ENCODE peak calls at places on chromosomes 5 and 9, in eight cellular contexts. C is A549, X is ovary, Y is foreskin fibroblast, T is nephron progenitor cell, F is left ventricle myocardium inferior, R is A673, M is fibroblast of the aortic adventitia. K is an unnamed sample.

GRCh38 chr9:107000218-107000617 is 137.3 kb downstream of the ZNF462 start:
- DNase-seq in C (no peak), X (no peak), Y (no peak), T (no peak), F (no peak), R (no peak), M (no peak), K (no peak)

GRCh38 chr9:112786834-112787520 is 36.4 kb downstream of the SNX30 start:
- DNase-seq in C (no peak), X (no peak), Y (no peak), T (no peak), F (no peak), R (no peak), M (no peak), K (no peak)

GRCh38 chr5:41788800-41789395 is 81.3 kb downstream of the OXCT1 start:
- DNase-seq in C (no peak), X (no peak), Y (peak), T (no peak), F (no peak), R (peak), M (peak), K (no peak)

GRCh38 chr9:121963542-121963995 is 129.5 kb downstream of the TTLL11 start:
- DNase-seq in C (no peak), X (no peak), Y (peak), T (no peak), F (no peak), R (peak), M (no peak), K (no peak)

GRCh38 chr9:134809296-134809695 is 71.3 kb upstream of the FCN2 start:
- DNase-seq in C (no peak), X (no peak), Y (no peak), T (no peak), F (no peak), R (no peak), M (no peak), K (no peak)

GRCh38 chr9:86974421-86974820 is 27.1 kb upstream of the GAS1 start:
- DNase-seq in C (no peak), X (no peak), Y (no peak), T (no peak), F (no peak), R (no peak), M (no peak), K (no peak)

GRCh38 chr5:5181650-5182324 is 41.7 kb downstream of the ADAMTS16 start:
- DNase-seq in C (no peak), X (no peak), Y (no peak), T (no peak), F (no peak), R (no peak), M (no peak), K (no peak)

GRCh38 chr5:110996742-110997141 is 74.8 kb upstream of the TSLP start:
- DNase-seq in C (no peak), X (no peak), Y (no peak), T (no peak), F (no peak), R (no peak), M (no peak), K (no peak)

GRCh38 chr5:42984307-42984706 is 55.8 kb downstream of the ANXA2R start:
- DNase-seq in C (peak), X (no peak), Y (peak), T (no peak), F (no peak), R (no peak), M (no peak), K (no peak)

GRCh38 chr5:78760411-78761169 is 112.0 kb upstream of the LHFPL2 start:
- DNase-seq in C (peak), X (no peak), Y (no peak), T (no peak), F (no peak), R (no peak), M (no peak), K (no peak)

GRCh38 chr5:429453-430188 is 13.4 kb upstream of the EXOC3 start:
- DNase-seq in C (no peak), X (peak), Y (peak), T (no peak), F (no peak), R (peak), M (peak), K (no peak)

GRCh38 chr5:133708451-133708850 is 96.1 kb upstream of the FSTL4 start:
- DNase-seq in C (no peak), X (no peak), Y (no peak), T (peak), F (no peak), R (no peak), M (no peak), K (no peak)

GRCh38 chr9:136328622-136329041 is 1.3 kb downstream of the GPSM1 start:
- DNase-seq in C (no peak), X (peak), Y (peak), T (peak), F (no peak), R (peak), M (peak), K (peak)

GRCh38 chr5:57662991-57663390 is 180.4 kb upstream of the ACTBL2 start:
- DNase-seq in C (no peak), X (no peak), Y (peak), T (no peak), F (no peak), R (no peak), M (peak), K (no peak)

GRCh38 chr9:86667307-86667706 is 280.0 kb downstream of the GAS1 start:
- DNase-seq in C (no peak), X (no peak), Y (peak), T (no peak), F (no peak), R (peak), M (peak), K (no peak)

GRCh38 chr9:125732562-125732961 is 14.6 kb upstream of the PBX3 start:
- DNase-seq in C (no peak), X (no peak), Y (no peak), T (peak), F (no peak), R (no peak), M (no peak), K (peak)

GRCh38 chr9:89436963-89437625 is 60.8 kb downstream of the SEMA4D start:
- DNase-seq in C (no peak), X (no peak), Y (no peak), T (no peak), F (no peak), R (no peak), M (no peak), K (no peak)

GRCh38 chr9:93909242-93909616 is 45.9 kb downstream of the BARX1 start:
- DNase-seq in C (no peak), X (no peak), Y (no peak), T (no peak), F (no peak), R (no peak), M (no peak), K (no peak)

GRCh38 chr5:32475338-32476097 is 31.0 kb upstream of the ZFR start:
- DNase-seq in C (no peak), X (no peak), Y (no peak), T (peak), F (no peak), R (peak), M (no peak), K (no peak)

GRCh38 chr9:104232781-104233341 is 138.8 kb downstream of the SMC2 start:
- DNase-seq in C (no peak), X (no peak), Y (peak), T (no peak), F (no peak), R (no peak), M (peak), K (no peak)

GRCh38 chr5:54360089-54360488 is 49.7 kb upstream of the ARL15 start:
- DNase-seq in C (peak), X (no peak), Y (peak), T (no peak), F (no peak), R (no peak), M (peak), K (no peak)

GRCh38 chr5:24391816-24392215 is 253.0 kb downstream of the CDH10 start:
- DNase-seq in C (no peak), X (no peak), Y (no peak), T (no peak), F (no peak), R (no peak), M (no peak), K (no peak)

GRCh38 chr9:71816782-71817549 is 48.7 kb upstream of the CEMIP2 start:
- DNase-seq in C (no peak), X (no peak), Y (no peak), T (no peak), F (no peak), R (no peak), M (no peak), K (no peak)

GRCh38 chr5:124952079-124952478 is 205.6 kb upstream of the ZNF608 start:
- DNase-seq in C (no peak), X (no peak), Y (peak), T (no peak), F (no peak), R (no peak), M (no peak), K (no peak)

GRCh38 chr5:36646507-36647023 is 40.2 kb downstream of the SLC1A3 start:
- DNase-seq in C (no peak), X (no peak), Y (no peak), T (no peak), F (no peak), R (no peak), M (no peak), K (no peak)

GRCh38 chr5:144638802-144639201 is 468.1 kb downstream of the KCTD16 start:
- DNase-seq in C (no peak), X (no peak), Y (no peak), T (no peak), F (no peak), R (no peak), M (no peak), K (no peak)

GRCh38 chr9:30504502-30504905 is 1879.9 kb upstream of the ACO1 start:
- DNase-seq in C (no peak), X (no peak), Y (no peak), T (no peak), F (no peak), R (no peak), M (no peak), K (no peak)

GRCh38 chr5:138542120-138542955 is 698 bp downstream of the ETF1 start:
- DNase-seq in C (no peak), X (no peak), Y (peak), T (peak), F (no peak), R (no peak), M (peak), K (no peak)

GRCh38 chr5:74945561-74946165 is 79.5 kb upstream of the FAM169A start:
- DNase-seq in C (no peak), X (no peak), Y (peak), T (no peak), F (no peak), R (no peak), M (no peak), K (no peak)

GRCh38 chr9:132672413-132672690 is 2.1 kb downstream of the GTF3C4 start:
- DNase-seq in C (peak), X (no peak), Y (peak), T (no peak), F (no peak), R (no peak), M (peak), K (no peak)

GRCh38 chr9:131181091-131181681 is 55.8 kb downstream of the NUP214 start:
- DNase-seq in C (no peak), X (no peak), Y (no peak), T (no peak), F (no peak), R (peak), M (no peak), K (no peak)

GRCh38 chr9:112764344-112764743 is 13.8 kb downstream of the SNX30 start:
- DNase-seq in C (no peak), X (no peak), Y (peak), T (peak), F (no peak), R (no peak), M (peak), K (no peak)

GRCh38 chr5:143402464-143403356 is 776 bp downstream of the NR3C1 start:
- DNase-seq in C (peak), X (peak), Y (peak), T (peak), F (peak), R (peak), M (peak), K (peak)

GRCh38 chr9:106619211-106619610 is 243.8 kb upstream of the ZNF462 start:
- DNase-seq in C (no peak), X (no peak), Y (peak), T (no peak), F (no peak), R (no peak), M (no peak), K (no peak)

GRCh38 chr5:142630927-142631539 is 54.9 kb downstream of the FGF1 start:
- DNase-seq in C (no peak), X (no peak), Y (no peak), T (no peak), F (no peak), R (no peak), M (no peak), K (no peak)

GRCh38 chr5:120252839-120253238 is 211.3 kb upstream of the PRR16 start:
- DNase-seq in C (no peak), X (no peak), Y (peak), T (no peak), F (no peak), R (peak), M (no peak), K (no peak)

DNA sequence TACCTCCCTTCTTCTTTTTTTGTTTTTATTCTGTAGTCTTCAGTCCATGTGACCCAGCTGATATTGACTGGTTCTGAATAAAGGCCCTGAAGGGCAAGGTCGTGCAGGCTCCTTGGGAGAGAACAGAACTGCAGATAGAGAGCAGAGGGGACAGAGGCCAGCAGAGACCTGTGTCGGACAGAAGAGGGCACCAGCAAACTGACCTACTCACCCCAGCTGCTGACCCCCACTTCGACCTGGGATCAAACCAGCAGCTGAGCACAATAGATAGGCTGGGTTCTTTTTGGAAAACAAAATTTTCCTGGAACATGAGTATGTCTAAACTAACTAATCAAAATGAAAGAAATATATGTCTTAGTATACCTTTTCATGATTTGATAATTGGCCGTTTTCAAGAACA is 695.1 kb downstream of the NR2F1-AS1 start:
- DNase-seq in C (peak), X (peak), Y (no peak), T (peak), F (no peak), R (no peak), M (no peak), K (peak)
- TF ChIP-seq CTCF in C (peak), X (no peak), Y (no peak), T (peak), F (no peak), R (no peak), M (no peak), K (peak)

DNA sequence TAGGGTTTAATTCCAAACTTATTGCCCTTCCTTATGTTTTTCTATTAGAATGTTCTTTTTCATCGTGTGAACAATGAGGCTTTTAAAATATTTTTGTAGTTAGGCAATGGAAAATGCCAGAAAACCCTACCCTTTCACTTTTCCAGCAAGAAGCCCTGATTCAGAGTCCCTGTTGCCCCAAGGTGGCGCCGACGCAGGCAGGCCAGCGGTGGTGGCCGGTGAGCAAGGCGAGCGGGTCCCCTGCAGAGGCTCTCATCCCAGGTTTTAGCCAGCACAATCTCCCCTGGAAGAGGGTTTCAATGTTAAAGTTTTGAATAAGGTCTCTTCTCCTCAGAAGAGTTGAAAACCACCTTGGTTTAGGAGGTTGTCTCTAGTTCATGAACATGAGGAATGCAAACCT is 40.8 kb upstream of the CKMT2 start:
- DNase-seq in C (no peak), X (no peak), Y (no peak), T (no peak), F (no peak), R (no peak), M (no peak), K (no peak)
- TF ChIP-seq CTCF in C (no peak), X (no peak), Y (no peak), T (no peak), F (no peak), R (peak), M (no peak), K (no peak)

GRCh38 chr9:27408523-27408922 is 111.6 kb upstream of the EQTN start:
- DNase-seq in C (peak), X (no peak), Y (no peak), T (no peak), F (no peak), R (no peak), M (no peak), K (no peak)
- TF ChIP-seq CTCF in C (no peak), X (no peak), Y (no peak), T (no peak), F (no peak), R (no peak), M (no peak), K (no peak)

DNA sequence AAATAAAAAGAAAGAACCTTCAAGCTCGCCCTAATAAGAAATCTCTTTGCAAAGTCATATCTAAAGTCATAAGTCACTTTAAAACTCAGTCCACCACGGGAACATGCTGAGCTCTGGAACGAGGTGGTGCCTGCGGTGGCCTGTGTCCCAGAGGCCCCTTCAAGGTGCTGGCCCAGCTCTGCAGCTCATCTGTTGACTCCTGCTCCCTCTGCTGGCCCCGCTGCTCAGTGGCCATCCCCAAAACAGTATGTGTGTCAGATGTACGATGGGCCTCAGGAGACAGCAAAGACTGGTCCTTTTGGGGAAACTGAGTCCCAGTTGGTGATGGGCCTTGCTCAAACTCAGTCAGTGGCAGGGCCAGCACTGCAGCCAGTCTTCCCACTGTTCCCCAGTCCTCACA is 22.8 kb upstream of the FOXB2 start:
- DNase-seq in C (peak), X (no peak), Y (peak), T (peak), F (peak), R (peak), M (peak), K (peak)
- TF ChIP-seq CTCF in C (peak), X (no peak), Y (peak), T (peak), F (peak), R (peak), M (peak), K (peak)

DNA sequence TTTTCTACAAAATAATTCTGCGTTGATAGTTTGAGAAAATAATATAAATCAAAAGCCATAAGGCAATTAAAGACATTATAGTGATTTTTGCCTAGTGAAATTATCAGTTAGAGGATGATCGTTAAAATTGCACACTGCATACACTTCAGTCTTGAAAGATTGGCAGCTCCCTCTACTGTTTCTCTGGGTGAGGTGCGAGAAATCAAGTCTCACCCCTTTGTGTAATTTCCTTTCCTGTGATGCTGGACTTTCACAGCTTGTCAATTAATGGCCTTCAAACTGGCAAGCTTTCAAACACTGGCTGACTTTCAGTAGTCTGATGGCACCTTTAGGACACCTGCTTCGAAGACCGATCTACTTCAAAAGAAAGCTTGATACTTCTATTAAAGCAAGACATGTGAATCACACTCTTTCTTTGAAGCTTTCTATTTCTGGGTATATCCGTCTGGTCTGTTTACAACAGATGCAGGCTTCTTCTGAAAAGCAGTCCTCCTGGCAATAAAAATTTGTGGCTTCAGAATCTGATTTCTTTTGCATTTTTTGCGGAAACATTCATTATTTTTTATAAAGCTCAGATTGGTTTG is 706.8 kb upstream of the PTPRD start:
- DNase-seq in C (peak), X (no peak), Y (no peak), T (peak), F (no peak), R (peak), M (no peak), K (no peak)
- TF ChIP-seq CTCF in C (no peak), X (no peak), Y (no peak), T (peak), F (peak), R (peak), M (no peak), K (peak)

GRCh38 chr5:123367739-123368138 is 55.5 kb downstream of the CEP120 start:
- DNase-seq in C (peak), X (no peak), Y (peak), T (no peak), F (no peak), R (peak), M (peak), K (no peak)
- TF ChIP-seq CTCF in C (peak), X (no peak), Y (peak), T (peak), F (peak), R (peak), M (peak), K (peak)